ENCODE peak calls at places on chromosome 3, in eight cellular contexts. One of them, this sample, is unnamed.

GRCh38 chr3:17227472-17227871 is 342.7 kb downstream of the PLCL2 start:
- DNase-seq in GM04504: no peak
- DNase-seq in NCI-H1105: no peak
- DNase-seq in mucosa of gallbladder: no peak
- DNase-seq in Right ventricle myocardium superior: no peak
- DNase-seq in activated naive CD4-positive, alpha-beta T cell: no peak
- DNase-seq in LoVo: no peak
- DNase-seq in PC-3: no peak
- DNase-seq in this sample: no peak

GRCh38 chr3:115697263-115698053 is 74.1 kb downstream of the GAP43 start:
- DNase-seq in GM04504: no peak
- DNase-seq in NCI-H1105: no peak
- DNase-seq in mucosa of gallbladder: no peak
- DNase-seq in Right ventricle myocardium superior: no peak
- DNase-seq in activated naive CD4-positive, alpha-beta T cell: no peak
- DNase-seq in LoVo: no peak
- DNase-seq in PC-3: no peak
- DNase-seq in this sample: no peak

GRCh38 chr3:34837848-34838741 is 801.2 kb upstream of the ARPP21 start:
- DNase-seq in GM04504: no peak
- DNase-seq in NCI-H1105: no peak
- DNase-seq in mucosa of gallbladder: no peak
- DNase-seq in Right ventricle myocardium superior: no peak
- DNase-seq in activated naive CD4-positive, alpha-beta T cell: no peak
- DNase-seq in LoVo: no peak
- DNase-seq in PC-3: no peak
- DNase-seq in this sample: no peak

GRCh38 chr3:69605849-69606248 is 133.4 kb upstream of the MITF start:
- DNase-seq in GM04504: no peak
- DNase-seq in NCI-H1105: no peak
- DNase-seq in mucosa of gallbladder: no peak
- DNase-seq in Right ventricle myocardium superior: no peak
- DNase-seq in activated naive CD4-positive, alpha-beta T cell: no peak
- DNase-seq in LoVo: no peak
- DNase-seq in PC-3: no peak
- DNase-seq in this sample: no peak

GRCh38 chr3:9151240-9151639 is 98.2 kb downstream of the SRGAP3 start:
- DNase-seq in GM04504: peak
- DNase-seq in NCI-H1105: no peak
- DNase-seq in mucosa of gallbladder: no peak
- DNase-seq in Right ventricle myocardium superior: no peak
- DNase-seq in activated naive CD4-positive, alpha-beta T cell: no peak
- DNase-seq in LoVo: peak
- DNase-seq in PC-3: peak
- DNase-seq in this sample: no peak

GRCh38 chr3:124277516-124277890 is 285.6 kb upstream of the ROPN1 start:
- DNase-seq in GM04504: no peak
- DNase-seq in NCI-H1105: no peak
- DNase-seq in mucosa of gallbladder: peak
- DNase-seq in Right ventricle myocardium superior: no peak
- DNase-seq in activated naive CD4-positive, alpha-beta T cell: no peak
- DNase-seq in LoVo: no peak
- DNase-seq in PC-3: no peak
- DNase-seq in this sample: no peak

GRCh38 chr3:134341391-134341790 is 32.9 kb downstream of the AMOTL2 start:
- DNase-seq in GM04504: no peak
- DNase-seq in NCI-H1105: peak
- DNase-seq in mucosa of gallbladder: no peak
- DNase-seq in Right ventricle myocardium superior: no peak
- DNase-seq in activated naive CD4-positive, alpha-beta T cell: no peak
- DNase-seq in LoVo: no peak
- DNase-seq in PC-3: no peak
- DNase-seq in this sample: no peak

GRCh38 chr3:127085576-127085975 is 102.7 kb downstream of the PLXNA1 start:
- DNase-seq in GM04504: no peak
- DNase-seq in NCI-H1105: no peak
- DNase-seq in mucosa of gallbladder: no peak
- DNase-seq in Right ventricle myocardium superior: no peak
- DNase-seq in activated naive CD4-positive, alpha-beta T cell: no peak
- DNase-seq in LoVo: no peak
- DNase-seq in PC-3: no peak
- DNase-seq in this sample: no peak

GRCh38 chr3:11010406-11011165 is 18.0 kb downstream of the SLC6A1 start:
- DNase-seq in GM04504: no peak
- DNase-seq in NCI-H1105: no peak
- DNase-seq in mucosa of gallbladder: no peak
- DNase-seq in Right ventricle myocardium superior: no peak
- DNase-seq in activated naive CD4-positive, alpha-beta T cell: no peak
- DNase-seq in LoVo: no peak
- DNase-seq in PC-3: no peak
- DNase-seq in this sample: peak

GRCh38 chr3:168248383-168249047 is 152.8 kb upstream of the GOLIM4 start:
- DNase-seq in GM04504: no peak
- DNase-seq in NCI-H1105: no peak
- DNase-seq in mucosa of gallbladder: peak
- DNase-seq in Right ventricle myocardium superior: peak
- DNase-seq in activated naive CD4-positive, alpha-beta T cell: no peak
- DNase-seq in LoVo: no peak
- DNase-seq in PC-3: peak
- DNase-seq in this sample: no peak

GRCh38 chr3:122350814-122351418 is 25.9 kb downstream of the CSTA start:
- DNase-seq in GM04504: no peak
- DNase-seq in NCI-H1105: no peak
- DNase-seq in mucosa of gallbladder: no peak
- DNase-seq in Right ventricle myocardium superior: no peak
- DNase-seq in activated naive CD4-positive, alpha-beta T cell: no peak
- DNase-seq in LoVo: no peak
- DNase-seq in PC-3: peak
- DNase-seq in this sample: no peak

GRCh38 chr3:195859061-195859845 is 47.5 kb upstream of the MUC4 start:
- DNase-seq in GM04504: no peak
- DNase-seq in NCI-H1105: peak
- DNase-seq in mucosa of gallbladder: peak
- DNase-seq in Right ventricle myocardium superior: peak
- DNase-seq in activated naive CD4-positive, alpha-beta T cell: peak
- DNase-seq in LoVo: peak
- DNase-seq in PC-3: peak
- DNase-seq in this sample: peak

This sample was measured in frontal cortex.